ENCODE peak calls at places on chromosomes 3 and 15, in seven cellular contexts. One of them, this sample, is unnamed.

GRCh38 chr15:78374436-78375393 is 34.6 kb downstream of the CRABP1 start:
- DNase-seq in pancreas: no peak
- DNase-seq in testis: no peak
- DNase-seq in AG09309: no peak
- DNase-seq in spleen: peak
- DNase-seq in fibroblast of pulmonary artery: no peak
- DNase-seq in IMR-90: no peak
- DNase-seq in this sample: no peak

GRCh38 chr3:143951351-143951971 is 20.2 kb upstream of the DIPK2A start:
- DNase-seq in pancreas: no peak
- DNase-seq in testis: peak
- DNase-seq in AG09309: no peak
- DNase-seq in spleen: no peak
- DNase-seq in fibroblast of pulmonary artery: peak
- DNase-seq in IMR-90: peak
- DNase-seq in this sample: peak

GRCh38 chr3:37546876-37547275 is 314.8 kb upstream of the CTDSPL start:
- DNase-seq in pancreas: no peak
- DNase-seq in testis: no peak
- DNase-seq in AG09309: no peak
- DNase-seq in spleen: no peak
- DNase-seq in fibroblast of pulmonary artery: peak
- DNase-seq in IMR-90: peak
- DNase-seq in this sample: no peak

GRCh38 chr3:102200126-102200525 is 234.7 kb upstream of the ZPLD1 start:
- DNase-seq in pancreas: no peak
- DNase-seq in testis: no peak
- DNase-seq in AG09309: no peak
- DNase-seq in spleen: no peak
- DNase-seq in fibroblast of pulmonary artery: peak
- DNase-seq in IMR-90: peak
- DNase-seq in this sample: no peak

GRCh38 chr3:141388823-141389617 is 20.7 kb downstream of the ZBTB38 start:
- DNase-seq in pancreas: no peak
- DNase-seq in testis: no peak
- DNase-seq in AG09309: no peak
- DNase-seq in spleen: no peak
- DNase-seq in fibroblast of pulmonary artery: peak
- DNase-seq in IMR-90: no peak
- DNase-seq in this sample: no peak

GRCh38 chr3:181629029-181629428 is 82.7 kb upstream of the SOX2 start:
- DNase-seq in pancreas: no peak
- DNase-seq in testis: no peak
- DNase-seq in AG09309: no peak
- DNase-seq in spleen: no peak
- DNase-seq in fibroblast of pulmonary artery: peak
- DNase-seq in IMR-90: peak
- DNase-seq in this sample: no peak

GRCh38 chr3:129623447-129624118 is 17.1 kb upstream of the PLXND1 start:
- DNase-seq in pancreas: peak
- DNase-seq in testis: no peak
- DNase-seq in AG09309: no peak
- DNase-seq in spleen: peak
- DNase-seq in fibroblast of pulmonary artery: peak
- DNase-seq in IMR-90: no peak
- DNase-seq in this sample: no peak

GRCh38 chr3:119731545-119732343 is 28.9 kb downstream of the CFAP91 start:
- DNase-seq in pancreas: no peak
- DNase-seq in testis: no peak
- DNase-seq in AG09309: no peak
- DNase-seq in spleen: no peak
- DNase-seq in fibroblast of pulmonary artery: peak
- DNase-seq in IMR-90: peak
- DNase-seq in this sample: no peak

GRCh38 chr3:71262368-71263265 is 320.9 kb downstream of the FOXP1 start:
- DNase-seq in pancreas: peak
- DNase-seq in testis: no peak
- DNase-seq in AG09309: no peak
- DNase-seq in spleen: no peak
- DNase-seq in fibroblast of pulmonary artery: no peak
- DNase-seq in IMR-90: no peak
- DNase-seq in this sample: no peak

GRCh38 chr3:58066842-58067241 is 58.6 kb downstream of the FLNB start:
- DNase-seq in pancreas: no peak
- DNase-seq in testis: no peak
- DNase-seq in AG09309: no peak
- DNase-seq in spleen: no peak
- DNase-seq in fibroblast of pulmonary artery: peak
- DNase-seq in IMR-90: peak
- DNase-seq in this sample: no peak

GRCh38 chr15:73368301-73369072 is at the start of gene HCN4:
- DNase-seq in pancreas: no peak
- DNase-seq in testis: peak
- DNase-seq in AG09309: no peak
- DNase-seq in spleen: no peak
- DNase-seq in fibroblast of pulmonary artery: no peak
- DNase-seq in IMR-90: no peak
- DNase-seq in this sample: no peak

GRCh38 chr15:60973637-60974415 is 255.3 kb downstream of the RORA start:
- DNase-seq in pancreas: no peak
- DNase-seq in testis: no peak
- DNase-seq in AG09309: no peak
- DNase-seq in spleen: no peak
- DNase-seq in fibroblast of pulmonary artery: peak
- DNase-seq in IMR-90: peak
- DNase-seq in this sample: no peak

GRCh38 chr3:24520941-24521305 is 26.3 kb upstream of the THRB start:
- DNase-seq in pancreas: no peak
- DNase-seq in testis: no peak
- DNase-seq in AG09309: no peak
- DNase-seq in spleen: no peak
- DNase-seq in fibroblast of pulmonary artery: no peak
- DNase-seq in IMR-90: no peak
- DNase-seq in this sample: no peak
- H3K4me3 ChIP-seq in pancreas: peak
- H3K4me3 ChIP-seq in testis: peak
- H3K4me3 ChIP-seq in AG09309: peak
- H3K4me3 ChIP-seq in spleen: no peak
- H3K4me3 ChIP-seq in fibroblast of pulmonary artery: peak
- H3K4me3 ChIP-seq in IMR-90: no peak
- H3K4me3 ChIP-seq in this sample: peak

GRCh38 chr15:67134577-67135492 is 69.4 kb downstream of the SMAD3 start:
- DNase-seq in pancreas: no peak
- DNase-seq in testis: no peak
- DNase-seq in AG09309: no peak
- DNase-seq in spleen: no peak
- DNase-seq in fibroblast of pulmonary artery: no peak
- DNase-seq in IMR-90: no peak
- DNase-seq in this sample: no peak

GRCh38 chr15:67137319-67137718 is 71.9 kb downstream of the SMAD3 start:
- DNase-seq in pancreas: no peak
- DNase-seq in testis: no peak
- DNase-seq in AG09309: no peak
- DNase-seq in spleen: no peak
- DNase-seq in fibroblast of pulmonary artery: no peak
- DNase-seq in IMR-90: no peak
- DNase-seq in this sample: no peak

GRCh38 chr15:67136802-67137201 is 71.4 kb downstream of the SMAD3 start:
- DNase-seq in pancreas: no peak
- DNase-seq in testis: no peak
- DNase-seq in AG09309: no peak
- DNase-seq in spleen: no peak
- DNase-seq in fibroblast of pulmonary artery: no peak
- DNase-seq in IMR-90: no peak
- DNase-seq in this sample: no peak

GRCh38 chr15:67133738-67134576 is 68.6 kb downstream of the SMAD3 start:
- DNase-seq in pancreas: no peak
- DNase-seq in testis: no peak
- DNase-seq in AG09309: no peak
- DNase-seq in spleen: no peak
- DNase-seq in fibroblast of pulmonary artery: peak
- DNase-seq in IMR-90: peak
- DNase-seq in this sample: peak

DNA sequence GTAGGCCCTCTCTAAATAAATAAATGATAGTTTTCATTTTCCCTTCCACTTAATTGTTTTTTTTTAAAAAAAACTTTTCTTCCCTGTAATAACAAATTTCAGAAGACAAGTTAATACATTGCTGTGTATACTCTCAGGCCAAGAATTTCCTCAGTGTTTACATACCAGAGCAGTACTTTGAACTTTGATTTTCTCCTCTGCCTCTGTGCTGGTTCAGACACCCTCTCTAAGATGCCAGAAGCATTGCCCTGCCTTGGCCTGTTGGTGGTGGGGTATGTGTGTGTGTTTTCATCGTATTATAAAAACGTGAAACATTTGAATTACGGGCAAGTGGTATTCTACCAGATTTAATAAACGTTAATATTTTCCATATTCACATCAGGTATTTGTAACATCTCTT is 70.1 kb downstream of the SMAD3 start:
- DNase-seq in pancreas: no peak
- DNase-seq in testis: no peak
- DNase-seq in AG09309: no peak
- DNase-seq in spleen: no peak
- DNase-seq in fibroblast of pulmonary artery: peak
- DNase-seq in IMR-90: peak
- DNase-seq in this sample: no peak
- TF ChIP-seq CTCF in pancreas: no peak
- TF ChIP-seq CTCF in testis: no peak
- TF ChIP-seq CTCF in AG09309: no peak
- TF ChIP-seq CTCF in spleen: no peak
- TF ChIP-seq CTCF in fibroblast of pulmonary artery: no peak
- TF ChIP-seq CTCF in IMR-90: peak
- TF ChIP-seq CTCF in this sample: peak

GRCh38 chr3:9401986-9402385 is 4.6 kb downstream of the SETD5 start:
- DNase-seq in pancreas: no peak
- DNase-seq in testis: no peak
- DNase-seq in AG09309: no peak
- DNase-seq in spleen: no peak
- DNase-seq in fibroblast of pulmonary artery: no peak
- DNase-seq in IMR-90: no peak
- DNase-seq in this sample: no peak

GRCh38 chr3:9404680-9405079 is 7.3 kb downstream of the SETD5 start:
- DNase-seq in pancreas: no peak
- DNase-seq in testis: no peak
- DNase-seq in AG09309: no peak
- DNase-seq in spleen: no peak
- DNase-seq in fibroblast of pulmonary artery: no peak
- DNase-seq in IMR-90: no peak
- DNase-seq in this sample: no peak

GRCh38 chr3:9402410-9403228 is 5.2 kb downstream of the SETD5 start:
- DNase-seq in pancreas: peak
- DNase-seq in testis: peak
- DNase-seq in AG09309: no peak
- DNase-seq in spleen: no peak
- DNase-seq in fibroblast of pulmonary artery: peak
- DNase-seq in IMR-90: peak
- DNase-seq in this sample: no peak

GRCh38 chr3:9405756-9406155 is 8.3 kb downstream of the SETD5 start:
- DNase-seq in pancreas: no peak
- DNase-seq in testis: no peak
- DNase-seq in AG09309: no peak
- DNase-seq in spleen: no peak
- DNase-seq in fibroblast of pulmonary artery: no peak
- DNase-seq in IMR-90: no peak
- DNase-seq in this sample: no peak

GRCh38 chr3:9403463-9403862 is 6.0 kb downstream of the SETD5 start:
- DNase-seq in pancreas: no peak
- DNase-seq in testis: no peak
- DNase-seq in AG09309: no peak
- DNase-seq in spleen: no peak
- DNase-seq in fibroblast of pulmonary artery: no peak
- DNase-seq in IMR-90: no peak
- DNase-seq in this sample: no peak
- H3K4me3 ChIP-seq in pancreas: no peak
- H3K4me3 ChIP-seq in testis: no peak
- H3K4me3 ChIP-seq in AG09309: no peak
- H3K4me3 ChIP-seq in spleen: no peak
- H3K4me3 ChIP-seq in fibroblast of pulmonary artery: peak
- H3K4me3 ChIP-seq in IMR-90: no peak
- H3K4me3 ChIP-seq in this sample: no peak

GRCh38 chr3:39911465-39912309 is 102.3 kb downstream of the MYRIP start:
- DNase-seq in pancreas: peak
- DNase-seq in testis: no peak
- DNase-seq in AG09309: peak
- DNase-seq in spleen: no peak
- DNase-seq in fibroblast of pulmonary artery: peak
- DNase-seq in IMR-90: no peak
- DNase-seq in this sample: peak
- TF ChIP-seq CTCF in pancreas: no peak
- TF ChIP-seq CTCF in testis: no peak
- TF ChIP-seq CTCF in AG09309: no peak
- TF ChIP-seq CTCF in spleen: no peak
- TF ChIP-seq CTCF in fibroblast of pulmonary artery: no peak
- TF ChIP-seq CTCF in IMR-90: no peak
- TF ChIP-seq CTCF in this sample: peak